ENCODE peak calls at places on chromosomes 3 and 15, in nine cellular contexts. H, G, L, Z, O, S, B, P and K are unnamed samples.

GRCh38 chr3:145022447-145022846 is 1050.8 kb downstream of the DIPK2A start:
- DNase-seq in H (no peak), G (no peak), L (no peak), Z (no peak), O (no peak), S (no peak), B (no peak), P (no peak), K (no peak)

GRCh38 chr3:150547045-150547753 is 612 bp downstream of the EIF2A start:
- DNase-seq in H (no peak), G (peak; percentile 61), L (peak; percentile 69), Z (no peak), O (no peak), S (no peak), B (no peak), P (peak; percentile 19), K (no peak)

GRCh38 chr3:66000506-66000905 is 38.2 kb downstream of the MAGI1 start:
- DNase-seq in H (no peak), G (no peak), L (no peak), Z (no peak), O (no peak), S (no peak), B (no peak), P (no peak), K (no peak)

GRCh38 chr3:171376125-171376947 is 83.9 kb downstream of the TNIK start:
- DNase-seq in H (no peak), G (peak; percentile 59), L (no peak), Z (peak; percentile 73), O (no peak), S (no peak), B (no peak), P (peak; percentile 68), K (no peak)

GRCh38 chr3:23710555-23710954 is 95.2 kb upstream of the UBE2E1 start:
- DNase-seq in H (peak; percentile 69), G (no peak), L (no peak), Z (no peak), O (no peak), S (no peak), B (no peak), P (peak; percentile 96), K (no peak)

GRCh38 chr3:170055209-170055608 is 17.4 kb downstream of the GPR160 start:
- DNase-seq in H (no peak), G (peak; percentile 57), L (no peak), Z (peak; percentile 33), O (no peak), S (no peak), B (peak; percentile 20), P (no peak), K (peak; percentile 50)

GRCh38 chr3:35422826-35423601 is 216.3 kb upstream of the ARPP21 start:
- DNase-seq in H (no peak), G (no peak), L (no peak), Z (no peak), O (no peak), S (no peak), B (no peak), P (no peak), K (no peak)

GRCh38 chr3:118550122-118550521 is 484.5 kb downstream of the IGSF11 start:
- DNase-seq in H (no peak), G (no peak), L (no peak), Z (no peak), O (no peak), S (no peak), B (peak; percentile 8), P (no peak), K (no peak)

GRCh38 chr3:135965506-135966348 is at the start of gene PPP2R3A:
- DNase-seq in H (peak; percentile 91), G (peak; percentile 91), L (peak; percentile 73), Z (peak; percentile 56), O (peak; percentile 91), S (peak; percentile 46), B (peak; percentile 52), P (peak; percentile 85), K (peak; percentile 80)

GRCh38 chr3:45985532-45986302 is 9.9 kb downstream of the FYCO1 start:
- DNase-seq in H (no peak), G (peak; percentile 75), L (no peak), Z (no peak), O (no peak), S (no peak), B (no peak), P (peak; percentile 24), K (no peak)

GRCh38 chr15:69296606-69297005 is 2.1 kb upstream of the PAQR5 start:
- DNase-seq in H (no peak), G (no peak), L (no peak), Z (no peak), O (no peak), S (no peak), B (no peak), P (no peak), K (no peak)

GRCh38 chr3:130925628-130926027 is 31.7 kb downstream of the ATP2C1 start:
- DNase-seq in H (no peak), G (peak; percentile 40), L (no peak), Z (no peak), O (no peak), S (no peak), B (no peak), P (peak; percentile 42), K (no peak)

GRCh38 chr3:14172480-14172879 is 5.9 kb downstream of the XPC start:
- DNase-seq in H (no peak), G (no peak), L (no peak), Z (no peak), O (no peak), S (no peak), B (no peak), P (no peak), K (no peak)

GRCh38 chr3:37510749-37511148 is 336.4 kb upstream of the LRRFIP2 start:
- DNase-seq in H (no peak), G (no peak), L (no peak), Z (no peak), O (no peak), S (no peak), B (no peak), P (no peak), K (no peak)

GRCh38 chr3:54660599-54661210 is 267.2 kb downstream of the LRTM1 start:
- DNase-seq in H (no peak), G (peak; percentile 8), L (no peak), Z (no peak), O (no peak), S (no peak), B (no peak), P (no peak), K (no peak)